ENCODE peak calls at places on chromosome 19, in six cellular contexts. V is stomach, Z is H1, W is uterus, T is HCT116, X is transverse colon. R is an unnamed sample.

GRCh38 chr19:32598022-32598421 is 17.0 kb downstream of the PDCD5 start:
- DNase-seq in Z (no peak), X (no peak), T (no peak), V (no peak), W (no peak), R (no peak)

GRCh38 chr19:5652261-5652660 is 28.1 kb downstream of the MICOS13 start:
- DNase-seq in V (no peak), W (no peak), Z (no peak), T (no peak), X (no peak), R (peak)

GRCh38 chr19:1089126-1089771 is 5.9 kb downstream of the POLR2E start:
- DNase-seq in X (no peak), Z (no peak), V (no peak), T (no peak), W (no peak), R (no peak)

GRCh38 chr19:39372047-39372802 is 18.7 kb downstream of the PAF1 start:
- DNase-seq in Z (no peak), V (peak), X (peak), T (no peak), W (peak), R (no peak)

GRCh38 chr19:5172859-5173577 is 167.6 kb downstream of the PTPRS start:
- DNase-seq in V (no peak), W (no peak), X (no peak), Z (no peak), T (peak), R (no peak)

GRCh38 chr19:51551673-51552440 is 19.2 kb upstream of the ZNF175 start:
- DNase-seq in X (no peak), T (no peak), V (no peak), W (no peak), Z (no peak), R (no peak)

GRCh38 chr19:45862271-45862563 is 730 bp downstream of the SYMPK start:
- DNase-seq in T (no peak), V (no peak), X (peak), W (no peak), Z (no peak), R (peak)

GRCh38 chr19:28482221-28482620 is 730.7 kb downstream of the UQCRFS1 start:
- DNase-seq in V (no peak), W (no peak), T (no peak), Z (peak), X (no peak), R (no peak)

GRCh38 chr19:4097501-4097900 is 26.4 kb downstream of the MAP2K2 start:
- DNase-seq in W (peak), T (no peak), Z (no peak), X (no peak), V (no peak), R (no peak)

GRCh38 chr19:32404213-32404938 is 1.2 kb upstream of the DPY19L3 start:
- DNase-seq in Z (no peak), W (no peak), V (no peak), X (no peak), T (no peak), R (no peak)

GRCh38 chr19:3350014-3350663 is 16.2 kb upstream of the NFIC start:
- DNase-seq in T (no peak), Z (no peak), X (peak), V (peak), W (no peak), R (no peak)

GRCh38 chr19:48413879-48414623 is 20.6 kb downstream of the GRIN2D start:
- DNase-seq in V (no peak), T (no peak), W (no peak), X (no peak), Z (peak), R (no peak)

GRCh38 chr19:2600914-2601870 is 101.3 kb downstream of the GNG7 start:
- DNase-seq in Z (no peak), W (no peak), X (no peak), V (no peak), T (no peak), R (peak)

GRCh38 chr19:14434157-14434501 is 1.0 kb downstream of the PKN1 start:
- DNase-seq in V (peak), Z (no peak), T (no peak), X (no peak), W (no peak), R (no peak)

GRCh38 chr19:6034512-6034911 is 56.6 kb upstream of the RANBP3 start:
- DNase-seq in Z (peak), V (no peak), W (no peak), T (no peak), X (no peak), R (no peak)

GRCh38 chr19:37718357-37718756 is 1.2 kb downstream of the ZNF607 start:
- DNase-seq in X (no peak), V (no peak), W (no peak), Z (no peak), T (no peak), R (no peak)

GRCh38 chr19:33100894-33101644 is 20.1 kb downstream of the GPATCH1 start:
- DNase-seq in W (no peak), X (peak), T (no peak), Z (no peak), V (peak), R (no peak)

GRCh38 chr19:7789447-7789846 is 26.4 kb downstream of the CLEC4M start:
- DNase-seq in X (peak), T (no peak), V (no peak), Z (peak), W (no peak), R (peak)

GRCh38 chr19:1412995-1413889 is 5.9 kb downstream of the DAZAP1 start:
- DNase-seq in W (no peak), Z (no peak), V (no peak), X (no peak), T (no peak), R (no peak)

GRCh38 chr19:17091758-17092333 is 16.3 kb downstream of the MYO9B start:
- DNase-seq in T (no peak), V (peak), X (peak), W (no peak), Z (no peak), R (peak)

GRCh38 chr19:10817291-10818038 is 18.5 kb downstream of the TMED1 start:
- DNase-seq in X (peak), V (peak), W (peak), Z (no peak), T (no peak), R (no peak)

GRCh38 chr19:1312732-1313694 is 27.3 kb downstream of the EFNA2 start:
- DNase-seq in W (no peak), V (no peak), Z (no peak), X (peak), T (peak), R (no peak)

GRCh38 chr19:14147797-14148605 is 11.6 kb upstream of the ASF1B start:
- DNase-seq in W (peak), Z (peak), X (peak), V (peak), T (peak), R (peak)

GRCh38 chr19:1774999-1775772 is 21.9 kb downstream of the ONECUT3 start:
- DNase-seq in X (no peak), T (no peak), W (no peak), Z (peak), V (no peak), R (no peak)

GRCh38 chr19:50803633-50804419 is 13.6 kb downstream of the ACP4 start:
- DNase-seq in V (no peak), T (no peak), Z (no peak), X (no peak), W (no peak), R (no peak)

GRCh38 chr19:51739466-51740213 is 12.0 kb downstream of the FPR1 start:
- DNase-seq in X (no peak), V (no peak), W (no peak), Z (no peak), T (no peak), R (no peak)

GRCh38 chr19:58021541-58022282 is 12.1 kb upstream of the ZSCAN1 start:
- DNase-seq in V (no peak), Z (peak), T (no peak), W (peak), X (peak), R (peak)

DNA sequence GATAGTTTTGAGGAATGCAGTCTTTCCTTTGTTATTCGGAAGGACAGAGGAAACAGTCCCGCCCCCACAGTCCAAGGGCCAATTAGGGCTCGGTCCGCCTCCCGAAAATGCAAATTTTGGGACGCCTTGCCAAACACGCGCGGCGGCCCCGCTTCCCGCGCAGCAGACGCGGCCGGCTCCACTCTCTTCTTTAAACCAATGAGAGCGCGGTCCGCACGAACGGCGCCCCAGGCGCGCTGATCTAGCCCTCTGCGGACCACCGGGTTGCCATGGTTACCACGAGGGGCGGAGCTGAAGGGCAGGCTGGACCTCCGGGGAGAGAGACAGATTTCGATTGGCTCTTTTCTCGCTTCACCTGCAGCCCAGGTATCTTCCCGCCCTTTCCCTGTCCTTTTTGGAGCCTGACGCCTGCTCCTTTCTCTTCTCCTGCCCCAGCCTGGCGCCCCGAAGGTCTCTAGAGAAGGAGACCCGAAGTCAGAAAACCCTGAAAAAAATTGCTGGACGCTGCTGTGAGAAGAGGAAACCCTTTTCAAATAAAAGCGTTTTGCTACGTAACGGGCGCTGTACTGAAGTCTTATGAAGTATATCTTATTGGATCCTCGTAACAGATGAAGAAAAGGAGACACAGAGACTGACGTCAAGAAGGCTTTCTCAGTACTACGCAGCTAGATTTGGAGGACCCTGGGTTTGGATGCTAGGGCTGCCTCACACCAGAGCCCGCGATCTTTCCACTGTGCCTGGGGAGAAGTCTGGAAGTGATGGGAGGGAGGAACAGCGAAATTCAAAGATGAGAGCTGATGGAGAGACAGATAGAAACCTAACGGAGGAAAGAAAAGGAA is 2.0 kb downstream of the PTH2 start:
- DNase-seq in Z (peak), W (peak), X (peak), V (peak), T (no peak), R (peak)
- H3K4me3 ChIP-seq in Z (no peak), W (no peak), X (no peak), V (peak), T (no peak), R (no peak)

GRCh38 chr19:54469496-54469934 is 3.6 kb downstream of the CDC42EP5 start:
- DNase-seq in T (no peak), W (no peak), V (peak), Z (no peak), X (peak), R (no peak)

GRCh38 chr19:54473071-54473941 is at the start of gene CDC42EP5:
- DNase-seq in T (no peak), X (peak), Z (no peak), W (peak), V (peak), R (peak)

GRCh38 chr19:54473983-54474382 is 887 bp upstream of the CDC42EP5 start:
- DNase-seq in X (no peak), T (no peak), Z (no peak), V (no peak), W (no peak), R (no peak)

GRCh38 chr19:54470276-54470887 is 2.7 kb downstream of the CDC42EP5 start:
- DNase-seq in V (no peak), X (no peak), Z (no peak), W (no peak), T (no peak), R (no peak)

GRCh38 chr19:54470991-54471782 is 1.9 kb downstream of the CDC42EP5 start:
- DNase-seq in T (no peak), X (peak), W (no peak), Z (peak), V (peak), R (peak)
- TF ChIP-seq POLR2A in T (no peak), X (peak), W (peak), Z (peak), V (no peak), R (peak)

GRCh38 chr19:41999878-42000208 is 5.8 kb upstream of the ATP1A3 start:
- DNase-seq in W (no peak), X (no peak), T (no peak), Z (no peak), V (no peak), R (no peak)

GRCh38 chr19:41997851-41998229 is 3.8 kb upstream of the ATP1A3 start:
- DNase-seq in V (no peak), W (no peak), X (no peak), Z (peak), T (no peak), R (no peak)

GRCh38 chr19:41999071-41999877 is 5.2 kb upstream of the ATP1A3 start:
- DNase-seq in Z (peak), T (no peak), X (no peak), V (no peak), W (no peak), R (no peak)

GRCh38 chr19:41997121-41997850 is 3.3 kb upstream of the ATP1A3 start:
- DNase-seq in T (no peak), Z (peak), W (no peak), X (peak), V (peak), R (no peak)

GRCh38 chr19:41998246-41999020 is 4.4 kb upstream of the ATP1A3 start:
- DNase-seq in Z (peak), V (peak), T (peak), X (peak), W (no peak), R (no peak)
- H3K4me3 ChIP-seq in Z (no peak), V (peak), T (no peak), X (no peak), W (no peak), R (peak)

DNA sequence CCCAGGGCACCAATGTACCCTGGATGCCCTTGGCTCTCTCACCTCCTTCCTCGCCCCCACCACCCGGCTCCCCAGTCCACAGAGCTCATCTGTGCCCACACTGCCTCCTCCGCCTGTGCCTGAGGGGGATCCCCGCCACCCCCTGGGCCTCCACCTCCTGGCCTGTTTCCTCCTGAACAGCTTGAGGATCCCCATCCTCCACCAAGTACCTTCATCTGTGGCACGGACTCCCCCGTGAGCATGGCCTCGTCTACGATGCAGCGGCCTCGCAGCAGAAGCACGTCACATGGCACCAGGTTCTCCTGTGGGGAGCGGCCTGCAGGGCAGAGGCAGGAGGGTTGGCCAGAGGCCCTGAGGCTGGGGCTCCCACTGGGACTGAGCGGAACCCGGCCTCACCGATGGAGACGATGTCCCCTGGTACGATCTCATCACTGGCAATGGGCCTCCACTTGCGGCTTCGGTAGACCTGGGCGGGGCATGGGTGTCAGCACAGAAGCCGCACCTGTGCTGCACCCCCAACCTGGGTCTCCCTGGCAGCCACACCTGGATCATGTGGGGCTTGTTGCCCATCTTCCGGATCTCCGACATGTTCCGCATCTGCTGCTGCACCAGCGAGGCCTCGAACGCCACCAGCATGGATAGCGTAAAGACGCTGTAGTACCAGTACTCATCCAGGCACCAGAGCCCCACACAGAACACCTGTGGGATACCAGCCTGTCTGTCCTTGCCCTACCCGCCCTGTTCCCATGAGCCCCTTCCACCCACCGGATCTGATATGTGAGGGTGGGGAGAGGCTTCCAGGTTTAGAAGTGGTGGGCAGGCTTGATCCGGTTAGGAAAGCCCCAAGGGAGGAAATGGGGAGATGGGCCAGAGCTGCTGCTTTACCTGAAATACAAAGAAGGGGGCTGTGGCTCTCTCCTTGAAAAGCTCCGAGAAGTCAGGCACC is 6.8 kb downstream of the ATP13A1 start:
- DNase-seq in T (no peak), W (no peak), Z (no peak), X (no peak), V (no peak), R (no peak)
- TF ChIP-seq POLR2A in T (no peak), W (no peak), Z (no peak), X (no peak), V (no peak), R (no peak)

GRCh38 chr19:44809856-44810554 is 1.1 kb downstream of the BCAM start:
- DNase-seq in Z (no peak), X (no peak), V (no peak), T (no peak), W (peak), R (no peak)
- H3K4me3 ChIP-seq in Z (peak), X (no peak), V (peak), T (peak), W (peak), R (no peak)